ENCODE peak calls at places on chromosomes 2 and 18, in four cellular contexts. W is A549, F is cardiac muscle cell, Z is BJ. P is an unnamed sample.
A peak's percentile ranks its signal among the peaks of the same experiment; 100 is the strongest.

GRCh38 chr2:74059137-74059775 is 74.5 kb downstream of the TET3 start:
- DNase-seq in Z (no peak), W (no peak), F (no peak), P (no peak)

GRCh38 chr2:112881217-112882000 is 29.6 kb upstream of the IL37 start:
- DNase-seq in F (peak; percentile 92), Z (peak; percentile 82), W (no peak), P (peak; percentile 79)

GRCh38 chr2:171479154-171479814 is 43.0 kb upstream of the CYBRD1 start:
- DNase-seq in W (no peak), F (no peak), Z (no peak), P (peak; percentile 9)

GRCh38 chr2:157727693-157728092 is 99.0 kb upstream of the ACVR1C start:
- DNase-seq in W (no peak), F (no peak), Z (no peak), P (no peak)

GRCh38 chr18:13070460-13070859 is 79.3 kb downstream of the CEP192 start:
- DNase-seq in Z (no peak), F (peak; percentile 35), W (no peak), P (no peak)

GRCh38 chr2:147133273-147133901 is 711.4 kb upstream of the ACVR2A start:
- DNase-seq in W (no peak), F (peak; percentile 11), Z (no peak), P (peak; percentile 9)

GRCh38 chr18:13560306-13560705 is 166.1 kb downstream of the FAM210A start:
- DNase-seq in Z (no peak), W (no peak), F (no peak), P (no peak)

GRCh38 chr2:145161656-145162055 is 641.7 kb upstream of the ZEB2 start:
- DNase-seq in F (no peak), W (no peak), Z (no peak), P (no peak)

GRCh38 chr2:70385966-70386595 is 84.2 kb upstream of the FAM136A start:
- DNase-seq in W (no peak), F (no peak), Z (no peak), P (no peak)

GRCh38 chr2:240520143-240520973 is 37.4 kb downstream of the ANKMY1 start:
- DNase-seq in Z (no peak), F (no peak), W (no peak), P (no peak)

GRCh38 chr2:5692561-5693287 is 540 bp downstream of the SOX11 start:
- DNase-seq in W (no peak), F (peak; percentile 21), Z (no peak), P (peak; percentile 72)

GRCh38 chr2:47232738-47233415 is 77.8 kb upstream of the STPG4 start:
- DNase-seq in F (no peak), Z (no peak), W (no peak), P (peak; percentile 33)

GRCh38 chr2:239311132-239312040 is 89.4 kb downstream of the HDAC4 start:
- DNase-seq in Z (no peak), F (no peak), W (no peak), P (no peak)

GRCh38 chr2:217069263-217070042 is 209.6 kb upstream of the TNP1 start:
- DNase-seq in W (no peak), F (no peak), Z (no peak), P (no peak)

GRCh38 chr18:50429207-50429948 is 54.5 kb downstream of the SKA1 start:
- DNase-seq in Z (no peak), F (peak; percentile 63), W (no peak), P (peak; percentile 32)

GRCh38 chr2:204898928-204899640 is 353.8 kb downstream of the PARD3B start:
- DNase-seq in Z (no peak), W (no peak), F (peak; percentile 7), P (no peak)

GRCh38 chr2:64104944-64105343 is 39.3 kb downstream of the PELI1 start:
- DNase-seq in F (no peak), W (no peak), Z (no peak), P (no peak)

GRCh38 chr2:190822038-190822437 is 58.6 kb upstream of the GLS start:
- DNase-seq in Z (no peak), W (no peak), F (no peak), P (no peak)

GRCh38 chr2:25821225-25822056 is 56.8 kb downstream of the ASXL2 start:
- DNase-seq in W (no peak), Z (no peak), F (peak; percentile 32), P (peak; percentile 88)

DNA sequence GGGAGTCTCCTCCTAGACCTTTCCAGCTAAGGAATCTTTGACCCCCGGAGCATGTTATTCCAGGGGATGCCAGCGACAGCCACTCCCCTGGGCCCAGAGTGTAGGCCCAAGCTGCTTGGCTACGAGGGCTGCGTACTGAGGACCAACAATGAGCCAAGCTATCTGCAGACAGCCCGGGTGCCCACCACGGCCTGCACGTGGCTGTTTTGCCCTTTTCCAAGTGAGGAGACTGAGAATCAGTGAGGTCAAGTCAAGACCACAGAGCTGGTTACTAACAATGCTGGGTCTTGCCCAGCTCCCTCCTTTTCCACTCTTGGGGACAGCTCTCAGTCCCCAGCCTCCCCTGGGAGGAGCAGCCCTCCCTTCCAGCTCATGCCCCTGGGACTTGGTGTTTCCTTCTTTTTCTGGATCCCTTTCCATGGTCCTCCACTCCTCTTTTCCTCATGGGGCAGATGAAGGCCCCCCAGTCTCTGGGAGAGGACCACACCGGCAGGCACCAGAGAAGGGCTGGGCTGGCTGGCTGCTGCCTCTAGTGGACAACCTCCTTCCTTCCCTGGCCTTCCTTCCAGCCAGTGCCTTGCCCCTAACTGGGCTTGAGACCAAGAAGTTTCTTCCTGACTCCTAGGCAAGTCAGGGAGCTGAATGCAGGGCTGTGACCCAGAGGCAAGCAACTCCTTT is 550 bp upstream of the MALL start:
- DNase-seq in W (peak; percentile 73), Z (no peak), F (peak; percentile 85), P (peak; percentile 77)
- H3K4me3 ChIP-seq in W (peak overlapping the region; percentile 90), Z (peak overlapping the region; percentile 57), F (no peak overlapping the region), P (peak overlapping the region; percentile 81)

DNA sequence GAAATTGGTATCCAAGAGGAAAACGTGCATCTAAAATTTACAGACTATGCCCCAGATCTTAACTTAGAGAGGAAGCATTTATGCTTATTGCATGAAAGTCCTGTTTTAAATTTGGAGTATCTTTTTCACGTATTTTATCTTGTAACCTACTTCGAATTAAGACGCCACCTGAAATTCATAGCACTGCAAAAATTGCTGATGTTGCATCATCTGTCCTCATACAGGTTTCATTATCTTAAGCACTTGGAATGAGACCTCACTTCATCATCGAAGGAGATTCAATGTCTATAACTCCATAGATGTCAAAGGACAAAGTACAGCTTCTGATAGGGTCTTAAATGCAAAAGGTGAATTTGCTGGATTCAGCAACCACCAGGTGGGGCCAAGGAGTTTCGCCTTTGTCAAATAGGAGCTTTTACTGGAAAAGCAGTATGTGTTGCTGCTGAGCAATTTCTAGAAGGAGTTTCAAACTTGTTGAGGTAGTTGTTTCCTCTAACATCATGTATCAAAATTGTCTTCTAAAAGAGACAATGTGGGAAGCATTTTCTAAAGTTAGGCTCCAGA is 106.4 kb upstream of the CCDC85A start:
- DNase-seq in Z (no peak), F (peak; percentile 17), W (peak; percentile 43), P (peak; percentile 12)
- TF ChIP-seq CTCF in Z (peak; percentile 49), F (peak; percentile 42), W (peak; percentile 65), P (peak; percentile 48)

GRCh38 chr2:218229851-218230250 is 12.9 kb downstream of the ARPC2 start:
- DNase-seq in W (no peak), Z (no peak), F (peak; percentile 50), P (peak; percentile 45)
- H3K4me3 ChIP-seq in W (no peak overlapping the region), Z (no peak overlapping the region), F (no peak overlapping the region), P (no peak overlapping the region)

DNA sequence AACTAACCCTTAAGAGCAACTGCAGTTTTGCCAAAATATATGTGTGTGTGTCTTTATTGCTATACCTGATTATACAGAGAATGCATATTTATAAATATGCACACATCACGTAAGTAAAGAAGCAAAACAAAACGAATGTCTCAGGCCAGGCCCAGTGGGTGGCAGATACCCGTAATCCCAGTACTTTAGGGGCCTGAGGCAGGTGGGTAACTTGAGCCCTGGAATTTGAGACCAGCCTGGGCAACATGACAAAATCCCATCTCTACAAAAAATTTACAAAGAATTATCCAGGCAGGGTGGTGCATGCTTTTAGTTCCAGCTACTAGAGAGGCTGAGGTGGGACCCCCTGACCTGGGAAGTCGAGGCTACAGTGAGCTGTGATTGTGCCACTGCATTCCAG is 745.3 kb downstream of the SATB2 start:
- DNase-seq in W (no peak), F (no peak), Z (no peak), P (no peak)
- TF ChIP-seq CTCF in W (no peak), F (no peak), Z (no peak), P (no peak)

DNA sequence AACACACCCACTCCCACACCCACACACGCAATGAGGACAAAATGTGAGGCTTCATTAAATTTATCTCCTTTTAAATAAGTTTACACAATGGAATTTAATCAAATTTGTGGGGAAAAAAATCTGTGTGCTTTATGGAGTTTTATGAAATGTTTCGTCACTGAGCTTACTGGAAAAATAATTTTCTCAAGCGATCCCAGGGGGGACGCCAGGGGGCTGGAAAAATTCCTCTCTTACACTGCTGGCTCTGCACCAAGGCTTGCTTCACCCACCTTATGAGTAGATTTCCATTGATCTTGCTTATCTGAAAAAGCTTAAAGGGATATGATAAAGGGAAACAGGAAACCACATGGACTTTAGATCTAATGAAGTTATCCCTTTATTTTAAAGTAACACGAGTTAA is 95.5 kb downstream of the CABYR start:
- DNase-seq in F (peak; percentile 87), Z (no peak), W (no peak), P (no peak)
- H3K4me3 ChIP-seq in F (no peak overlapping the region), Z (no peak overlapping the region), W (no peak overlapping the region), P (no peak overlapping the region)

GRCh38 chr2:167843657-167844056 is 403.7 kb downstream of the STK39 start:
- DNase-seq in W (no peak), Z (no peak), F (no peak), P (no peak)

GRCh38 chr2:167843203-167843602 is 404.2 kb downstream of the STK39 start:
- DNase-seq in F (no peak), Z (no peak), W (no peak), P (no peak)

GRCh38 chr2:167842047-167842446 is 405.3 kb downstream of the STK39 start:
- DNase-seq in W (no peak), Z (no peak), F (no peak), P (no peak)

DNA sequence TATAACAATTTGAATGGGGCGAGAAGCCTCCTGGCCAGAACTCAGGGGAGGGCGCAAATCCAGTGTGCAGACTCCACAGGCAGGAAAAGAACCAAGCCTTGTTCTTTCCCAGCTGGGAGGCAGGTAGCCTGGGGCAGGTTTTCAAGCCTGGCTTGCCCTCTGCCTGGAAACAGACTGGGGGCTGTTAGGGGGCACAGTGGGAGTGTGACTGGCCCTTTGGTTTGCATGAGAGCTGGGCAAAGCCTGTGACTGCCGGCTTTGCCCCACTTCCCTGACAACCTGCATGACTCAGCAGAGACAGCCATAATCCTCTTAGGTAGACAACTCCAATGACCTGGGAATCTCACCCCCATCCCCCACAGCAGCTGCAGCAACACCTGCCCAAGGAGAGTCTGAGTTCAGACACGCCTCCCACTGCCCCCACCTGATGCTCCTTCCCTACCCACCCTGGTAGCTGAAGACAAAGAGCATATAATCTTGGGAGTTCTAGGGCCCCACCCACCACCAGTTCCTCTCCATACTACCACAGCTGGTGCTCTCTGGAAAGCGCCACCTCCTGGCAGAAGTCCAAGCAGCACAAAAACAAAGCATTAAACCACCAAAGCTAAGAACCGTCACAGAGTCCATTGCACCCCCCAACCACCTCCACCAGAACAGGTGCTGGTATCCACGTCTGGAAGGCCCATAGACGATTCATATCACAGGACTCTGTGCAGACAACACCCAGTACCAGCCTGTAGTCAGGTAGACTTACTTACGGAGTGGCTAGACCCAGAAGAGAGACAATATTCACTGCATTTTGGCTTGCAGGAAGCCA is 402.5 kb downstream of the STK39 start:
- DNase-seq in F (no peak), Z (no peak), W (no peak), P (no peak)
- TF ChIP-seq CTCF in F (no peak), Z (no peak), W (no peak), P (no peak)

P was measured in astrocyte of the spinal cord.